ENCODE peak calls at places on chromosomes 13 and 19, in four cellular contexts. C, P, I and Q are unnamed samples.

GRCh38 chr19:37551123-37551993 is 43.2 kb downstream of the ZNF571 start:
- ATAC-seq in C (peak; percentile 88), P (peak; percentile 63), I (peak; percentile 86), Q (peak; percentile 94)

GRCh38 chr19:10454267-10454666 is 33.9 kb downstream of the PDE4A start:
- ATAC-seq in C (no peak), P (no peak), I (no peak), Q (no peak)

GRCh38 chr13:43221611-43222010 is 198.2 kb downstream of the DNAJC15 start:
- ATAC-seq in C (no peak), P (no peak), I (no peak), Q (no peak)

GRCh38 chr13:42652642-42653415 is 78.9 kb downstream of the TNFSF11 start:
- ATAC-seq in C (no peak), P (no peak), I (no peak), Q (no peak)

GRCh38 chr13:49791753-49792549 is 531 bp downstream of the KPNA3 start:
- ATAC-seq in C (peak; percentile 25), P (peak; percentile 43), I (peak; percentile 18), Q (peak; percentile 50)

GRCh38 chr13:53545340-53545941 is 516.8 kb downstream of the OLFM4 start:
- ATAC-seq in C (no peak), P (no peak), I (no peak), Q (peak; percentile 27)

GRCh38 chr13:27830010-27830409 is 37.7 kb downstream of the GSX1 start:
- ATAC-seq in C (peak; percentile 87), P (peak; percentile 85), I (peak; percentile 90), Q (peak; percentile 86)

GRCh38 chr19:42184401-42184861 is 33.0 kb downstream of the DEDD2 start:
- ATAC-seq in C (peak; percentile 78), P (peak; percentile 65), I (peak; percentile 57), Q (no peak)

GRCh38 chr19:34512254-34512796 is 30.8 kb downstream of the WTIP start:
- ATAC-seq in C (no peak), P (peak; percentile 38), I (no peak), Q (peak; percentile 31)